ENCODE peak calls at places on chromosomes 1 and 21, in six cellular contexts. C is HCT116, R is fibroblast of lung, E is spleen, Z is HFF-Myc, K is thyroid gland. B is an unnamed sample.
A peak's percentile ranks its signal among the peaks of the same experiment; 100 is the strongest.

GRCh38 chr1:8880068-8880676 is 1.7 kb upstream of the ENO1 start:
- DNase-seq in R (peak; percentile 97), E (no peak), Z (peak; percentile 72), C (no peak), K (peak; percentile 74), B (peak; percentile 73)

GRCh38 chr1:111507411-111508201 is 4.2 kb upstream of the ADORA3 start:
- DNase-seq in C (no peak), Z (peak; percentile 26), R (peak; percentile 50), K (peak; percentile 70), E (peak; percentile 96), B (peak; percentile 60)

GRCh38 chr1:220872296-220872695 is 6.9 kb upstream of the HLX start:
- DNase-seq in E (no peak), K (no peak), Z (no peak), R (no peak), C (no peak), B (no peak)

GRCh38 chr21:44377922-44378645 is 24.7 kb downstream of the TRPM2 start:
- DNase-seq in Z (no peak), E (no peak), R (no peak), C (no peak), K (no peak), B (no peak)

GRCh38 chr1:25668931-25669573 is 52.5 kb downstream of the MAN1C1 start:
- DNase-seq in K (no peak), E (peak; percentile 51), C (no peak), R (no peak), Z (no peak), B (no peak)

GRCh38 chr1:64996541-64997257 is 30.4 kb upstream of the JAK1 start:
- DNase-seq in C (no peak), E (no peak), Z (no peak), K (no peak), R (no peak), B (peak; percentile 30)

GRCh38 chr1:211947396-211948295 is 87.7 kb downstream of the INTS7 start:
- DNase-seq in R (no peak), Z (no peak), K (no peak), C (no peak), E (no peak), B (peak; percentile 35)

GRCh38 chr1:161440312-161440894 is 64.9 kb upstream of the FCGR2A start:
- DNase-seq in Z (no peak), R (peak; percentile 57), E (peak; percentile 91), K (peak; percentile 45), C (no peak), B (no peak)

GRCh38 chr1:44811714-44812151 is 3.4 kb downstream of the BTBD19 start:
- DNase-seq in R (peak; percentile 92), C (no peak), Z (peak; percentile 74), E (peak; percentile 74), K (peak; percentile 16), B (no peak)

GRCh38 chr1:161198877-161199431 is at the start of gene ADAMTS4:
- DNase-seq in E (peak; percentile 47), C (no peak), R (peak; percentile 42), Z (peak; percentile 81), K (peak; percentile 23), B (no peak)

GRCh38 chr1:183272390-183272801 is 86.3 kb downstream of the LAMC2 start:
- DNase-seq in Z (peak; percentile 83), R (peak; percentile 96), K (no peak), E (peak; percentile 45), C (no peak), B (no peak)

GRCh38 chr1:209150114-209150513 is 433.4 kb upstream of the CAMK1G start:
- DNase-seq in K (no peak), C (no peak), Z (peak; percentile 47), E (no peak), R (peak; percentile 52), B (peak; percentile 11)

DNA sequence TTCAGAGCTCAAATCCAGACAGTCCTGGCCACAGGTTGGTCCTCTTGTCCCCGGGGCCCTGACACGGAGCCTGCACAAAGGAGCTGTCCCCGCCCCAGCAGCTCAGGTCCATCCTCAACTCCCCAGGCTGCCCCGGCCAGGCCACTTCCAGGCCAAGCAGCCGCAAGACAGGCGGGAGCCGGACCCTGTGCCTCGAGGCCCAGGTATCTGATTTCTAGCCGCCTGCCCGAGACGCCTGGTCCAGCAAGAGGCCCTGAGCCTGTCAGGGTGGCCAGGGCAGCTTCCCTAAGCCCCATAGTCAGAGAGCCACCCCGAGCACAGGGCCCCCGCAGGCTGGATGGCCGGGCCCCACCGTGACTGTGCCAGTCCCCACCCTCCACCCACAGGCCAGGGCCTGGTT is 165.3 kb downstream of the PRDM16 start:
- DNase-seq in C (no peak), R (no peak), K (no peak), Z (no peak), E (no peak), B (no peak)
- TF ChIP-seq CTCF in C (no peak), R (no peak), K (no peak), Z (no peak), E (no peak), B (no peak)

DNA sequence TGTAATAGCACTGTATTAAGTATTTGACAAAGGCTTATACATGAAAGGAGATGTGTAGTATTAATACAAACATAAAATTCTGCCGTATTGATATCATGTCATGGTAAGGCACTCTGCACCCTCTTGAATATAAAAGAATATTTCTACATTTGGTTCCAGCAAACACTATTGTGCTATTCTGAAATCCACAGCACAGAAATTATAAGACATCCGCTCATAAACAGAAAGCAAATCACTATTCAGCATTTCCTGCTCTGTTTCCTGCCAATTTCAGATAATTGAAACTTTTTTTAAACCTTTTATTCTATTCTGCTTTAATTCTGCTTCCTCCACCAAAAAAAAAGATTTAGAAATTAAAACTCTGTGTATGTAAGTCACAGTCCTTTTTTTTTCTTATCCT is 39.6 kb upstream of the PLEKHO1 start:
- DNase-seq in R (no peak), K (no peak), C (no peak), E (no peak), Z (no peak), B (no peak)
- H3K4me3 ChIP-seq in R (no peak overlapping the region), K (no peak overlapping the region), C (no peak overlapping the region), E (no peak overlapping the region), Z (no peak overlapping the region), B (no peak overlapping the region)

GRCh38 chr1:197151185-197151584 is 4.7 kb upstream of the ASPM start:
- DNase-seq in C (no peak), R (no peak), Z (no peak), K (no peak), E (no peak), B (peak; percentile 52)

GRCh38 chr1:197152662-197153061 is 6.2 kb upstream of the ASPM start:
- DNase-seq in R (no peak), E (no peak), C (no peak), K (no peak), Z (no peak), B (no peak)

GRCh38 chr1:197159461-197159860 is 13.0 kb upstream of the ASPM start:
- DNase-seq in R (no peak), E (no peak), C (no peak), Z (no peak), K (no peak), B (no peak)

GRCh38 chr1:197156692-197157091 is 10.2 kb upstream of the ASPM start:
- DNase-seq in E (no peak), R (no peak), C (no peak), K (no peak), Z (no peak), B (no peak)
- TF ChIP-seq CTCF in E (no peak), R (peak; percentile 9), C (peak; percentile 16), K (no peak), Z (no peak), B (peak; percentile 13)

GRCh38 chr1:6241887-6242740 is 1.9 kb upstream of the HES3 start:
- DNase-seq in C (no peak), Z (no peak), K (no peak), E (no peak), R (no peak), B (no peak)
- H3K4me3 ChIP-seq in C (peak overlapping the region; percentile 20), Z (peak overlapping the region; percentile 4), K (no peak overlapping the region), E (peak overlapping the region; percentile 7), R (no peak overlapping the region), B (no peak overlapping the region)